ENCODE peak calls at places on chromosomes 11 and 22, in five cellular contexts. B is thoracic aorta, T is Peyer's patch, F is A549, Z is epithelial cell of proximal tubule. C is an unnamed sample.

GRCh38 chr22:17343766-17344165 is 25.5 kb upstream of the CECR2 start:
- DNase-seq in B (no peak), T (no peak), F (no peak), Z (no peak), C (no peak)

GRCh38 chr11:16804104-16804947 is 65.9 kb downstream of the C11orf58 start:
- DNase-seq in B (no peak), T (no peak), F (no peak), Z (no peak), C (peak; percentile 19)

GRCh38 chr11:8022876-8023275 is 35.7 kb downstream of the EIF3F start:
- DNase-seq in B (no peak), T (no peak), F (no peak), Z (no peak), C (peak; percentile 33)

GRCh38 chr11:125404136-125404810 is 91.8 kb downstream of the FEZ1 start:
- DNase-seq in B (no peak), T (no peak), F (no peak), Z (no peak), C (no peak)

GRCh38 chr11:38191101-38191500 is 1593.1 kb upstream of the RAG2 start:
- DNase-seq in B (no peak), T (no peak), F (no peak), Z (no peak), C (no peak)

GRCh38 chr11:66727282-66727882 is 1.6 kb downstream of the SPTBN2 start:
- DNase-seq in B (no peak), T (no peak), F (peak; percentile 23), Z (no peak), C (no peak)

GRCh38 chr11:68313574-68314202 is 1.3 kb downstream of the LRP5 start:
- DNase-seq in B (no peak), T (no peak), F (peak; percentile 39), Z (no peak), C (peak; percentile 76)

GRCh38 chr22:49561338-49561737 is 266.3 kb downstream of the BRD1 start:
- DNase-seq in B (no peak), T (no peak), F (no peak), Z (no peak), C (no peak)

DNA sequence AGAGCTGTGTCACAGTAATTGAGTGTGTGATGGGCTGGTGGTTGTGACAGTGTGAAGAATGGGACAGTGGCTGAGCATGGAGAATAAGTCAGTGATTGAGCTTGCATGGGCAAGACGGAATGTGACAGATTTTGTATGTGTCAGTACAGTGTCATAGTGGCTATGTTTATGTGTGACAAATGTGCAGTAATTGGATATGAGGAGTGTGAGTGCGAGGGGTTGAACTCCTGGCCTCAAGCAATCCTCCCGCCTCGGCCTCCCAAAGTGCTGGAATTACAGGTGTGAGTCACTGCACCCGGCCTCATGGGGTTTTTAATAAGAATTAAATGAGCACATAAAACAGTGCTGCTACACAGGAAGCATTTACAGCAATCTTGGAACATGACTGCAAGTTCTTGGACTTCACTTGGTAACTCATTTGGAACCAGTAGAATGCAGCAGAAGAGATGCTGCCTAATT is 619 bp upstream of the RRAS2 start:
- DNase-seq in B (no peak), T (no peak), F (no peak), Z (no peak), C (peak; percentile 55)
- H3K4me3 ChIP-seq in B (peak overlapping the region; percentile 93), T (peak overlapping the region; percentile 96), F (peak overlapping the region; percentile 84), Z (peak overlapping the region; percentile 84), C (peak overlapping the region; percentile 80)

GRCh38 chr11:2929880-2930704 is 872 bp upstream of the PHLDA2 start:
- DNase-seq in B (no peak), T (peak; percentile 32), F (peak; percentile 75), Z (no peak), C (peak; percentile 28)
- TF ChIP-seq CTCF in B (no peak), T (no peak), F (no peak), Z (no peak), C (peak; percentile 55)

GRCh38 chr11:112227002-112227401 is 774 bp downstream of the PTS start:
- DNase-seq in B (no peak), T (no peak), F (peak; percentile 13), Z (no peak), C (peak; percentile 52)
- H3K4me3 ChIP-seq in B (peak overlapping the region; percentile 80), T (peak overlapping the region; percentile 78), F (peak overlapping the region; percentile 80), Z (peak overlapping the region; percentile 78), C (peak overlapping the region; percentile 90)

GRCh38 chr11:76543006-76543703 is 98.3 kb downstream of the EMSY start:
- DNase-seq in B (no peak), T (no peak), F (no peak), Z (no peak), C (no peak)
- TF ChIP-seq CTCF in B (no peak), T (no peak), F (no peak), Z (no peak), C (no peak)

DNA sequence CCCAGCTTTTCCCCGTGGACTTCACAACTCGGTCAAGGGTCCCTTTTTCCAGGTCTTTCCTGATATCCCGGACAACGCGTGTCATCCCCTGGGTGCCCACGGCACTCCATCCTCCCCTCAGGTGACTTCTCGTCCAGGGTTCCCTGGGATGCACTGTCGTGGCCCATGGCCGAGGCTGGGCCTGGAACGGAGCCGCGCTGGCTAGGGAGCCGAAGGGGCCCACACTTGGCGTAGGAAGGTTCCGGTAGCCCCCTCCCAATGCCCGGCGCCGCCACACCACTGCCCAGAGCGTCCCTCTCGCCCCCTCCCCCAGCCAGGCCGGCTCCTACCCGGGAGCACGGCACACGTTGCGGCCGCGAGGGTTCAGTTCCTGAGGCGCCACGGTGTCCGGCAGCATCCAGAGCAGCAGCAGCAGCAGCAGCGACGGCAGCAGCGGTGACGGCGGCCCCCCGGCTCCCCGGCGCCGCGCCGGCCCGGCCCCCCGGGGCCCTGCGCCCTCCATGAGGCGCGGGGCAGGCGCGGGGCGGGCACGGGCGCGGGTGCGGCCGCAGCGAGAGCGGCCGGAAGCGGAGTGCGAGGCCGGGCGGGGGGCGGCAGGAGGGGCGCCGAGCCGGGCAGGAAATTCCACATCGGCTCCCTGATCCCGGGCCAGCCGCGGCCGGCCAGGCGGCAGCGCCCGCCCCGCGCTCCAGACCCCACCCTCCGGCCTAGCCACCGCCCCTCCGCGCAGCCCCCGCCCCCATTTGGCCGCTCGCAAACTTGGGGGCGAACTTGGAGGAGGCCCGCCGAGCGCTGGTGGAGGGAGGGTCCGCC is at the start of gene SCARF2:
- DNase-seq in B (no peak), T (no peak), F (no peak), Z (no peak), C (peak; percentile 72)
- H3K4me3 ChIP-seq in B (peak within 1 kb of the TSS; percentile 74), T (peak within 1 kb of the TSS; percentile 53), F (peak within 1 kb of the TSS; percentile 44), Z (peak within 1 kb of the TSS; percentile 44), C (peak within 1 kb of the TSS; percentile 99)

GRCh38 chr11:55895216-55895615 is 12.1 kb downstream of the TRIM51 start:
- DNase-seq in B (no peak), T (no peak), F (no peak), Z (no peak), C (no peak)
- TF ChIP-seq CTCF in B (no peak), T (no peak), F (no peak), Z (no peak), C (no peak)

GRCh38 chr22:29031236-29031982 is 30.2 kb downstream of the C22orf31 start:
- DNase-seq in B (peak; percentile 79), T (no peak), F (peak; percentile 91), Z (peak; percentile 97), C (peak; percentile 87)

GRCh38 chr22:29028468-29028867 is 33.2 kb downstream of the C22orf31 start:
- DNase-seq in B (no peak), T (no peak), F (no peak), Z (no peak), C (no peak)

GRCh38 chr22:29030016-29030617 is 31.5 kb downstream of the C22orf31 start:
- DNase-seq in B (no peak), T (no peak), F (no peak), Z (no peak), C (peak; percentile 41)

GRCh38 chr22:29030618-29031235 is 30.9 kb downstream of the C22orf31 start:
- DNase-seq in B (peak; percentile 40), T (no peak), F (peak; percentile 82), Z (peak; percentile 49), C (peak; percentile 59)

GRCh38 chr22:29029202-29030000 is 32.2 kb downstream of the C22orf31 start:
- DNase-seq in B (no peak), T (no peak), F (no peak), Z (no peak), C (no peak)
- H3K4me3 ChIP-seq in B (no peak overlapping the region), T (no peak overlapping the region), F (no peak overlapping the region), Z (no peak overlapping the region), C (no peak overlapping the region)

GRCh38 chr11:112795142-112795815 is 165.9 kb upstream of the NCAM1 start:
- DNase-seq in B (no peak), T (no peak), F (peak; percentile 37), Z (no peak), C (peak; percentile 52)
- TF ChIP-seq CTCF in B (peak; percentile 64), T (peak; percentile 36), F (peak; percentile 41), Z (peak; percentile 78), C (peak; percentile 73)

DNA sequence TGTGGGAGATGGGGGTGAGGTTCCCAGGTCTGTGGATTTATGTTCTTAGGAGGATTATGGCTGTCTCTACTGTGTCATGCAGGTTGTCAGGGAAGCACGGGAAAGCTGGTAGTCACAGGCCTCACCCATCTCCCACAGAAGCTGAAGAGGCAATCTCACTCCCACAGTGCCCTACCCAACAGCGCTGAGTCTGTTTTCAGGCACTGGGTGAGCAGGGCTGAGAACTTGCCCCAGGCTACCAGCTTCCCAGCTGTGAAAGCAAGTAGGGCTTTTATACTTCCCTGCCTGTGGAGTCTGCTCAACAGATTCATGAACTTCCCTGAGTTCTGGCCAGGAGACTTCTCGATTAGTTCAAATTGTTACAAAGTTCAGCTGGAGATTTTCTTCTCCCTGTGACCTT is 48.1 kb upstream of the SNX19 start:
- DNase-seq in B (no peak), T (no peak), F (no peak), Z (no peak), C (no peak)
- H3K4me3 ChIP-seq in B (no peak overlapping the region), T (no peak overlapping the region), F (no peak overlapping the region), Z (no peak overlapping the region), C (no peak overlapping the region)

GRCh38 chr11:27383645-27384044 is 20.6 kb upstream of the CCDC34 start:
- DNase-seq in B (no peak), T (no peak), F (no peak), Z (no peak), C (no peak)
- TF ChIP-seq CTCF in B (no peak), T (no peak), F (no peak), Z (no peak), C (no peak)